ENCODE peak calls at places on chromosomes 1 and 21, in eight cellular contexts. One of them, this sample, is unnamed.

GRCh38 chr1:228118040-228118439 is 8.9 kb upstream of the MRPL55 start:
- DNase-seq in head of caudate nucleus: no peak
- DNase-seq in stimulated activated CD4-positive, alpha-beta T cell treated with anti-CD3 and anti-CD28 coated beads, Interleukin-1b, Interleukin-23, amount 100 ng/mL, for 24 hours: no peak
- DNase-seq in GM03348: no peak
- DNase-seq in NCI-H2081: no peak
- DNase-seq in GM12892: no peak
- DNase-seq in stimulated activated CD8-positive, alpha-beta memory T cell treated with anti-CD3 and anti-CD28 coated beads, Interleukin-7, amount 100 ng/mL, for 1 hour: no peak
- DNase-seq in ovary: no peak
- DNase-seq in this sample: no peak

GRCh38 chr1:57591854-57592253 is 168.0 kb upstream of the DAB1 start:
- DNase-seq in ovary: no peak
- DNase-seq in head of caudate nucleus: no peak
- DNase-seq in NCI-H2081: no peak
- DNase-seq in GM12892: no peak
- DNase-seq in stimulated activated CD4-positive, alpha-beta T cell treated with anti-CD3 and anti-CD28 coated beads, Interleukin-1b, Interleukin-23, amount 100 ng/mL, for 24 hours: no peak
- DNase-seq in GM03348: no peak
- DNase-seq in stimulated activated CD8-positive, alpha-beta memory T cell treated with anti-CD3 and anti-CD28 coated beads, Interleukin-7, amount 100 ng/mL, for 1 hour: no peak
- DNase-seq in this sample: peak

GRCh38 chr1:56995414-56996100 is 29.7 kb upstream of the C8B start:
- DNase-seq in stimulated activated CD8-positive, alpha-beta memory T cell treated with anti-CD3 and anti-CD28 coated beads, Interleukin-7, amount 100 ng/mL, for 1 hour: no peak
- DNase-seq in GM03348: no peak
- DNase-seq in stimulated activated CD4-positive, alpha-beta T cell treated with anti-CD3 and anti-CD28 coated beads, Interleukin-1b, Interleukin-23, amount 100 ng/mL, for 24 hours: no peak
- DNase-seq in GM12892: no peak
- DNase-seq in NCI-H2081: no peak
- DNase-seq in ovary: no peak
- DNase-seq in head of caudate nucleus: no peak
- DNase-seq in this sample: no peak

GRCh38 chr1:79006564-79006963 is at the start of gene ADGRL4:
- DNase-seq in stimulated activated CD8-positive, alpha-beta memory T cell treated with anti-CD3 and anti-CD28 coated beads, Interleukin-7, amount 100 ng/mL, for 1 hour: no peak
- DNase-seq in NCI-H2081: no peak
- DNase-seq in stimulated activated CD4-positive, alpha-beta T cell treated with anti-CD3 and anti-CD28 coated beads, Interleukin-1b, Interleukin-23, amount 100 ng/mL, for 24 hours: no peak
- DNase-seq in ovary: peak
- DNase-seq in GM12892: no peak
- DNase-seq in head of caudate nucleus: no peak
- DNase-seq in GM03348: peak
- DNase-seq in this sample: no peak

GRCh38 chr1:162072770-162073169 is 3.3 kb downstream of the NOS1AP start:
- DNase-seq in ovary: no peak
- DNase-seq in GM12892: no peak
- DNase-seq in stimulated activated CD8-positive, alpha-beta memory T cell treated with anti-CD3 and anti-CD28 coated beads, Interleukin-7, amount 100 ng/mL, for 1 hour: no peak
- DNase-seq in stimulated activated CD4-positive, alpha-beta T cell treated with anti-CD3 and anti-CD28 coated beads, Interleukin-1b, Interleukin-23, amount 100 ng/mL, for 24 hours: no peak
- DNase-seq in NCI-H2081: no peak
- DNase-seq in head of caudate nucleus: no peak
- DNase-seq in GM03348: no peak
- DNase-seq in this sample: no peak

GRCh38 chr21:22106720-22107410 is 1108.7 kb downstream of the NCAM2 start:
- DNase-seq in stimulated activated CD8-positive, alpha-beta memory T cell treated with anti-CD3 and anti-CD28 coated beads, Interleukin-7, amount 100 ng/mL, for 1 hour: no peak
- DNase-seq in head of caudate nucleus: no peak
- DNase-seq in GM03348: no peak
- DNase-seq in stimulated activated CD4-positive, alpha-beta T cell treated with anti-CD3 and anti-CD28 coated beads, Interleukin-1b, Interleukin-23, amount 100 ng/mL, for 24 hours: no peak
- DNase-seq in ovary: no peak
- DNase-seq in NCI-H2081: no peak
- DNase-seq in GM12892: no peak
- DNase-seq in this sample: no peak

GRCh38 chr21:31198575-31198974 is 145.5 kb downstream of the TIAM1 start:
- DNase-seq in head of caudate nucleus: no peak
- DNase-seq in ovary: no peak
- DNase-seq in stimulated activated CD4-positive, alpha-beta T cell treated with anti-CD3 and anti-CD28 coated beads, Interleukin-1b, Interleukin-23, amount 100 ng/mL, for 24 hours: no peak
- DNase-seq in GM03348: peak
- DNase-seq in GM12892: no peak
- DNase-seq in NCI-H2081: peak
- DNase-seq in stimulated activated CD8-positive, alpha-beta memory T cell treated with anti-CD3 and anti-CD28 coated beads, Interleukin-7, amount 100 ng/mL, for 1 hour: no peak
- DNase-seq in this sample: no peak

GRCh38 chr21:15840406-15840805 is 110.6 kb downstream of the USP25 start:
- DNase-seq in ovary: no peak
- DNase-seq in NCI-H2081: no peak
- DNase-seq in stimulated activated CD8-positive, alpha-beta memory T cell treated with anti-CD3 and anti-CD28 coated beads, Interleukin-7, amount 100 ng/mL, for 1 hour: no peak
- DNase-seq in GM12892: no peak
- DNase-seq in head of caudate nucleus: no peak
- DNase-seq in GM03348: no peak
- DNase-seq in stimulated activated CD4-positive, alpha-beta T cell treated with anti-CD3 and anti-CD28 coated beads, Interleukin-1b, Interleukin-23, amount 100 ng/mL, for 24 hours: no peak
- DNase-seq in this sample: no peak

GRCh38 chr21:33058468-33059318 is 11.2 kb upstream of the OLIG1 start:
- DNase-seq in GM12892: no peak
- DNase-seq in ovary: no peak
- DNase-seq in stimulated activated CD4-positive, alpha-beta T cell treated with anti-CD3 and anti-CD28 coated beads, Interleukin-1b, Interleukin-23, amount 100 ng/mL, for 24 hours: no peak
- DNase-seq in stimulated activated CD8-positive, alpha-beta memory T cell treated with anti-CD3 and anti-CD28 coated beads, Interleukin-7, amount 100 ng/mL, for 1 hour: no peak
- DNase-seq in GM03348: no peak
- DNase-seq in NCI-H2081: no peak
- DNase-seq in head of caudate nucleus: peak
- DNase-seq in this sample: no peak

GRCh38 chr1:9121891-9122409 is 7.0 kb downstream of the GPR157 start:
- DNase-seq in ovary: no peak
- DNase-seq in head of caudate nucleus: no peak
- DNase-seq in stimulated activated CD4-positive, alpha-beta T cell treated with anti-CD3 and anti-CD28 coated beads, Interleukin-1b, Interleukin-23, amount 100 ng/mL, for 24 hours: no peak
- DNase-seq in stimulated activated CD8-positive, alpha-beta memory T cell treated with anti-CD3 and anti-CD28 coated beads, Interleukin-7, amount 100 ng/mL, for 1 hour: no peak
- DNase-seq in GM03348: no peak
- DNase-seq in GM12892: no peak
- DNase-seq in NCI-H2081: no peak
- DNase-seq in this sample: no peak

GRCh38 chr1:109171646-109172045 is 42.1 kb upstream of the SARS1 start:
- DNase-seq in stimulated activated CD4-positive, alpha-beta T cell treated with anti-CD3 and anti-CD28 coated beads, Interleukin-1b, Interleukin-23, amount 100 ng/mL, for 24 hours: no peak
- DNase-seq in ovary: no peak
- DNase-seq in GM12892: no peak
- DNase-seq in GM03348: no peak
- DNase-seq in NCI-H2081: no peak
- DNase-seq in stimulated activated CD8-positive, alpha-beta memory T cell treated with anti-CD3 and anti-CD28 coated beads, Interleukin-7, amount 100 ng/mL, for 1 hour: no peak
- DNase-seq in head of caudate nucleus: no peak
- DNase-seq in this sample: no peak

GRCh38 chr1:113935970-113936369 is 6.8 kb downstream of the HIPK1 start:
- DNase-seq in stimulated activated CD4-positive, alpha-beta T cell treated with anti-CD3 and anti-CD28 coated beads, Interleukin-1b, Interleukin-23, amount 100 ng/mL, for 24 hours: no peak
- DNase-seq in head of caudate nucleus: no peak
- DNase-seq in NCI-H2081: no peak
- DNase-seq in ovary: no peak
- DNase-seq in GM12892: no peak
- DNase-seq in GM03348: no peak
- DNase-seq in stimulated activated CD8-positive, alpha-beta memory T cell treated with anti-CD3 and anti-CD28 coated beads, Interleukin-7, amount 100 ng/mL, for 1 hour: no peak
- DNase-seq in this sample: no peak

GRCh38 chr1:192303029-192303428 is 13.8 kb upstream of the RGS21 start:
- DNase-seq in NCI-H2081: no peak
- DNase-seq in GM03348: no peak
- DNase-seq in ovary: no peak
- DNase-seq in GM12892: no peak
- DNase-seq in stimulated activated CD8-positive, alpha-beta memory T cell treated with anti-CD3 and anti-CD28 coated beads, Interleukin-7, amount 100 ng/mL, for 1 hour: no peak
- DNase-seq in head of caudate nucleus: no peak
- DNase-seq in stimulated activated CD4-positive, alpha-beta T cell treated with anti-CD3 and anti-CD28 coated beads, Interleukin-1b, Interleukin-23, amount 100 ng/mL, for 24 hours: no peak
- DNase-seq in this sample: no peak

GRCh38 chr1:209646558-209646957 is 5.7 kb downstream of the LAMB3 start:
- DNase-seq in stimulated activated CD8-positive, alpha-beta memory T cell treated with anti-CD3 and anti-CD28 coated beads, Interleukin-7, amount 100 ng/mL, for 1 hour: no peak
- DNase-seq in GM03348: no peak
- DNase-seq in NCI-H2081: no peak
- DNase-seq in stimulated activated CD4-positive, alpha-beta T cell treated with anti-CD3 and anti-CD28 coated beads, Interleukin-1b, Interleukin-23, amount 100 ng/mL, for 24 hours: no peak
- DNase-seq in head of caudate nucleus: no peak
- DNase-seq in GM12892: no peak
- DNase-seq in ovary: no peak
- DNase-seq in this sample: no peak

GRCh38 chr1:12556368-12556930 is 61.6 kb downstream of the DHRS3 start:
- DNase-seq in head of caudate nucleus: no peak
- DNase-seq in stimulated activated CD8-positive, alpha-beta memory T cell treated with anti-CD3 and anti-CD28 coated beads, Interleukin-7, amount 100 ng/mL, for 1 hour: no peak
- DNase-seq in GM12892: no peak
- DNase-seq in stimulated activated CD4-positive, alpha-beta T cell treated with anti-CD3 and anti-CD28 coated beads, Interleukin-1b, Interleukin-23, amount 100 ng/mL, for 24 hours: no peak
- DNase-seq in GM03348: peak
- DNase-seq in NCI-H2081: no peak
- DNase-seq in ovary: peak
- DNase-seq in this sample: no peak

GRCh38 chr1:246632584-246633168 is 66.4 kb downstream of the CNST start:
- DNase-seq in GM03348: peak
- DNase-seq in NCI-H2081: no peak
- DNase-seq in GM12892: no peak
- DNase-seq in stimulated activated CD8-positive, alpha-beta memory T cell treated with anti-CD3 and anti-CD28 coated beads, Interleukin-7, amount 100 ng/mL, for 1 hour: no peak
- DNase-seq in head of caudate nucleus: no peak
- DNase-seq in stimulated activated CD4-positive, alpha-beta T cell treated with anti-CD3 and anti-CD28 coated beads, Interleukin-1b, Interleukin-23, amount 100 ng/mL, for 24 hours: no peak
- DNase-seq in ovary: no peak
- DNase-seq in this sample: no peak

GRCh38 chr1:165914136-165914798 is 86.9 kb downstream of the UCK2 start:
- DNase-seq in GM03348: peak
- DNase-seq in NCI-H2081: peak
- DNase-seq in GM12892: peak
- DNase-seq in ovary: peak
- DNase-seq in head of caudate nucleus: peak
- DNase-seq in stimulated activated CD4-positive, alpha-beta T cell treated with anti-CD3 and anti-CD28 coated beads, Interleukin-1b, Interleukin-23, amount 100 ng/mL, for 24 hours: peak
- DNase-seq in stimulated activated CD8-positive, alpha-beta memory T cell treated with anti-CD3 and anti-CD28 coated beads, Interleukin-7, amount 100 ng/mL, for 1 hour: peak
- DNase-seq in this sample: peak

GRCh38 chr1:213383465-213383864 is 332.4 kb downstream of the RPS6KC1 start:
- DNase-seq in ovary: no peak
- DNase-seq in stimulated activated CD4-positive, alpha-beta T cell treated with anti-CD3 and anti-CD28 coated beads, Interleukin-1b, Interleukin-23, amount 100 ng/mL, for 24 hours: no peak
- DNase-seq in head of caudate nucleus: no peak
- DNase-seq in GM03348: no peak
- DNase-seq in GM12892: no peak
- DNase-seq in stimulated activated CD8-positive, alpha-beta memory T cell treated with anti-CD3 and anti-CD28 coated beads, Interleukin-7, amount 100 ng/mL, for 1 hour: no peak
- DNase-seq in NCI-H2081: no peak
- DNase-seq in this sample: no peak

GRCh38 chr21:14690886-14691285 is 144.8 kb upstream of the SAMSN1 start:
- DNase-seq in ovary: no peak
- DNase-seq in stimulated activated CD4-positive, alpha-beta T cell treated with anti-CD3 and anti-CD28 coated beads, Interleukin-1b, Interleukin-23, amount 100 ng/mL, for 24 hours: no peak
- DNase-seq in stimulated activated CD8-positive, alpha-beta memory T cell treated with anti-CD3 and anti-CD28 coated beads, Interleukin-7, amount 100 ng/mL, for 1 hour: no peak
- DNase-seq in GM12892: no peak
- DNase-seq in head of caudate nucleus: no peak
- DNase-seq in NCI-H2081: no peak
- DNase-seq in GM03348: no peak
- DNase-seq in this sample: peak

GRCh38 chr1:62209931-62210595 is 15.4 kb downstream of the L1TD1 start:
- DNase-seq in NCI-H2081: no peak
- DNase-seq in stimulated activated CD4-positive, alpha-beta T cell treated with anti-CD3 and anti-CD28 coated beads, Interleukin-1b, Interleukin-23, amount 100 ng/mL, for 24 hours: no peak
- DNase-seq in head of caudate nucleus: no peak
- DNase-seq in GM12892: no peak
- DNase-seq in GM03348: no peak
- DNase-seq in ovary: no peak
- DNase-seq in stimulated activated CD8-positive, alpha-beta memory T cell treated with anti-CD3 and anti-CD28 coated beads, Interleukin-7, amount 100 ng/mL, for 1 hour: no peak
- DNase-seq in this sample: no peak

GRCh38 chr1:226939439-226940028 is 560 bp upstream of the COQ8A start:
- DNase-seq in stimulated activated CD4-positive, alpha-beta T cell treated with anti-CD3 and anti-CD28 coated beads, Interleukin-1b, Interleukin-23, amount 100 ng/mL, for 24 hours: peak
- DNase-seq in NCI-H2081: peak
- DNase-seq in ovary: peak
- DNase-seq in stimulated activated CD8-positive, alpha-beta memory T cell treated with anti-CD3 and anti-CD28 coated beads, Interleukin-7, amount 100 ng/mL, for 1 hour: peak
- DNase-seq in head of caudate nucleus: peak
- DNase-seq in GM03348: peak
- DNase-seq in GM12892: peak
- DNase-seq in this sample: peak

GRCh38 chr21:29246614-29247013 is 52.1 kb upstream of the BACH1 start:
- DNase-seq in stimulated activated CD8-positive, alpha-beta memory T cell treated with anti-CD3 and anti-CD28 coated beads, Interleukin-7, amount 100 ng/mL, for 1 hour: no peak
- DNase-seq in NCI-H2081: no peak
- DNase-seq in head of caudate nucleus: no peak
- DNase-seq in GM12892: no peak
- DNase-seq in stimulated activated CD4-positive, alpha-beta T cell treated with anti-CD3 and anti-CD28 coated beads, Interleukin-1b, Interleukin-23, amount 100 ng/mL, for 24 hours: no peak
- DNase-seq in ovary: no peak
- DNase-seq in GM03348: no peak
- DNase-seq in this sample: no peak

GRCh38 chr1:209433649-209434031 is 149.9 kb upstream of the CAMK1G start:
- DNase-seq in stimulated activated CD8-positive, alpha-beta memory T cell treated with anti-CD3 and anti-CD28 coated beads, Interleukin-7, amount 100 ng/mL, for 1 hour: no peak
- DNase-seq in GM12892: no peak
- DNase-seq in GM03348: peak
- DNase-seq in NCI-H2081: no peak
- DNase-seq in head of caudate nucleus: no peak
- DNase-seq in ovary: no peak
- DNase-seq in stimulated activated CD4-positive, alpha-beta T cell treated with anti-CD3 and anti-CD28 coated beads, Interleukin-1b, Interleukin-23, amount 100 ng/mL, for 24 hours: no peak
- DNase-seq in this sample: no peak

GRCh38 chr1:224501836-224502235 is 67.2 kb upstream of the WDR26 start:
- DNase-seq in stimulated activated CD8-positive, alpha-beta memory T cell treated with anti-CD3 and anti-CD28 coated beads, Interleukin-7, amount 100 ng/mL, for 1 hour: no peak
- DNase-seq in head of caudate nucleus: no peak
- DNase-seq in GM12892: no peak
- DNase-seq in NCI-H2081: no peak
- DNase-seq in stimulated activated CD4-positive, alpha-beta T cell treated with anti-CD3 and anti-CD28 coated beads, Interleukin-1b, Interleukin-23, amount 100 ng/mL, for 24 hours: no peak
- DNase-seq in GM03348: no peak
- DNase-seq in ovary: no peak
- DNase-seq in this sample: no peak

This sample was measured in WERI-Rb-1.